ENCODE peak calls at places on chromosomes 3 and 15, in five cellular contexts. One of them, this sample, is unnamed.

GRCh38 chr3:125322166-125322565 is 53.0 kb downstream of the ZNF148 start:
- DNase-seq in OCI-LY7: no peak
- DNase-seq in fibroblast of lung: peak; percentile 96
- DNase-seq in cardiac fibroblast: no peak
- DNase-seq in dorsolateral prefrontal cortex: no peak
- DNase-seq in this sample: peak; percentile 52

GRCh38 chr3:52435246-52436101 is 9.4 kb downstream of the SEMA3G start:
- DNase-seq in OCI-LY7: peak; percentile 57
- DNase-seq in fibroblast of lung: no peak
- DNase-seq in cardiac fibroblast: no peak
- DNase-seq in dorsolateral prefrontal cortex: no peak
- DNase-seq in this sample: no peak

GRCh38 chr3:11954312-11954934 is 49.8 kb upstream of the SYN2 start:
- DNase-seq in OCI-LY7: no peak
- DNase-seq in fibroblast of lung: no peak
- DNase-seq in cardiac fibroblast: no peak
- DNase-seq in dorsolateral prefrontal cortex: no peak
- DNase-seq in this sample: no peak

GRCh38 chr15:77633913-77634265 is 1.2 kb upstream of the LINGO1 start:
- DNase-seq in OCI-LY7: no peak
- DNase-seq in fibroblast of lung: no peak
- DNase-seq in cardiac fibroblast: no peak
- DNase-seq in dorsolateral prefrontal cortex: no peak
- DNase-seq in this sample: no peak

GRCh38 chr15:101483476-101483875 is 6.0 kb downstream of the PCSK6 start:
- DNase-seq in OCI-LY7: no peak
- DNase-seq in fibroblast of lung: no peak
- DNase-seq in cardiac fibroblast: no peak
- DNase-seq in dorsolateral prefrontal cortex: no peak
- DNase-seq in this sample: no peak

GRCh38 chr3:156094391-156094790 is 26.0 kb upstream of the KCNAB1 start:
- DNase-seq in OCI-LY7: no peak
- DNase-seq in fibroblast of lung: no peak
- DNase-seq in cardiac fibroblast: no peak
- DNase-seq in dorsolateral prefrontal cortex: no peak
- DNase-seq in this sample: no peak

GRCh38 chr3:188037116-188037718 is 116.7 kb upstream of the LPP start:
- DNase-seq in OCI-LY7: no peak
- DNase-seq in fibroblast of lung: peak; percentile 51
- DNase-seq in cardiac fibroblast: peak; percentile 65
- DNase-seq in dorsolateral prefrontal cortex: no peak
- DNase-seq in this sample: no peak

GRCh38 chr3:14426305-14426620 is 23.9 kb downstream of the SLC6A6 start:
- DNase-seq in OCI-LY7: no peak
- DNase-seq in fibroblast of lung: no peak
- DNase-seq in cardiac fibroblast: no peak
- DNase-seq in dorsolateral prefrontal cortex: no peak
- DNase-seq in this sample: no peak

GRCh38 chr3:61372723-61373122 is 121.5 kb upstream of the FHIT start:
- DNase-seq in OCI-LY7: no peak
- DNase-seq in fibroblast of lung: no peak
- DNase-seq in cardiac fibroblast: no peak
- DNase-seq in dorsolateral prefrontal cortex: no peak
- DNase-seq in this sample: no peak

GRCh38 chr15:67998599-67999122 is 55.5 kb upstream of the PIAS1 start:
- DNase-seq in OCI-LY7: no peak
- DNase-seq in fibroblast of lung: peak; percentile 37
- DNase-seq in cardiac fibroblast: peak; percentile 68
- DNase-seq in dorsolateral prefrontal cortex: no peak
- DNase-seq in this sample: peak; percentile 34

GRCh38 chr3:31544634-31545033 is 11.9 kb downstream of the STT3B start:
- DNase-seq in OCI-LY7: no peak
- DNase-seq in fibroblast of lung: peak; percentile 42
- DNase-seq in cardiac fibroblast: peak; percentile 55
- DNase-seq in dorsolateral prefrontal cortex: no peak
- DNase-seq in this sample: no peak

GRCh38 chr3:72177075-72178050 is 392.4 kb upstream of the PROK2 start:
- DNase-seq in OCI-LY7: peak; percentile 64
- DNase-seq in fibroblast of lung: peak; percentile 74
- DNase-seq in cardiac fibroblast: peak; percentile 58
- DNase-seq in dorsolateral prefrontal cortex: no peak
- DNase-seq in this sample: no peak

GRCh38 chr3:113895964-113896363 is 51.8 kb upstream of the ZDHHC23 start:
- DNase-seq in OCI-LY7: no peak
- DNase-seq in fibroblast of lung: no peak
- DNase-seq in cardiac fibroblast: no peak
- DNase-seq in dorsolateral prefrontal cortex: no peak
- DNase-seq in this sample: no peak

GRCh38 chr3:57956119-57956832 is 51.9 kb upstream of the FLNB start:
- DNase-seq in OCI-LY7: no peak
- DNase-seq in fibroblast of lung: peak; percentile 80
- DNase-seq in cardiac fibroblast: peak; percentile 96
- DNase-seq in dorsolateral prefrontal cortex: no peak
- DNase-seq in this sample: peak; percentile 74
- H3K4me3 ChIP-seq in OCI-LY7: no peak overlapping the region
- H3K4me3 ChIP-seq in fibroblast of lung: no peak overlapping the region
- H3K4me3 ChIP-seq in cardiac fibroblast: no peak overlapping the region
- H3K4me3 ChIP-seq in dorsolateral prefrontal cortex: no peak overlapping the region
- H3K4me3 ChIP-seq in this sample: no peak overlapping the region

DNA sequence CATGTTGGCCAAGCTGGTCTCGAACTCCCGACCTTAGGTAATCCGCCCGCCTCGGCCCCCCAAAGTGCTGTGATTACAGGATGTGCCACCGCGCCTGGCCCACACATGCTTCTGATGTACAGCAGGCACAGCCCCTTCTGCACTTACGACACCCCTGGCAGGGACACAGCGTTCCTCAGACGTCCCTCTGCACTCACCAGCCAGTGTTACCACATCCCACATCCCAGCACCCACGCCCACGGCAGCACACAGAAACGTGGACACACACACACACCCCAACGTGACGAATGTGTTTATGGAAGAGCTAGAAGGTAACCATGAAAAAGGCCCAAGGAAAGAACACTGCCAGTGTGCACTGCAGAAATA is 576 bp upstream of the RPAP1 start:
- DNase-seq in OCI-LY7: no peak
- DNase-seq in fibroblast of lung: no peak
- DNase-seq in cardiac fibroblast: no peak
- DNase-seq in dorsolateral prefrontal cortex: peak; percentile 74
- DNase-seq in this sample: no peak
- H3K4me3 ChIP-seq in OCI-LY7: peak overlapping the region; percentile 89
- H3K4me3 ChIP-seq in fibroblast of lung: no peak overlapping the region
- H3K4me3 ChIP-seq in cardiac fibroblast: no peak overlapping the region
- H3K4me3 ChIP-seq in dorsolateral prefrontal cortex: peak overlapping the region; percentile 88
- H3K4me3 ChIP-seq in this sample: no peak overlapping the region

DNA sequence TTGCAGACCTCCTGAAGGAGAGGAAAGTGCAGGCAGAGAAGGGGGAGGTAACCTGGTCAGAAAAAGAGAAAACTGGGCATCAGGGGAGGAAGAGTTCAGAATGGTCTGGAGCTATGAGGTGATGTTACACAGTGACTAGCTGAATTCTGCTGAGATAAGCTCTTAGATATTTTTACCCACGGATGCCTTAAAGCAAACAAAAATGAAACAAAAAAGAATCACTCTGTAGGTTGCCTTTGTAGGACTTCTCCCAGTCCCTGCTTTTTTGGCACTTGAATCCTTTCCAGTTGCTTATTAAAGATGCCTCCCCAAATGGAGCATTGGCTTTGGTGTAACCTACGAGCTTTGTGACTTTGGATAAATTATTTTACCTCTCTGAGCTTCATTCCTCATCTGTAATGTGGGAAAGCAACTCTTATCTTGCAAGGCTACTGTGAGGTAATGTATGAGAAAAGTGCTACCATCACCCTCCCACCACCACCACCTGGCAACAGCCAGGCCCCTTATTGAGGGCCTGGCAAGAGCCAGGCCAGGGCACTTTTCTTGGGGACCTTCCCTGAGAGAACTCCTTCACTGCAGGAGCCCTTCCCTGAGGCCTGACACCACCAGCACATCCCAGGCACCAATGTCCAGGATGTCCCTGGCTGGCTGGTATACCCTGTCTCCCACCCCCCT is 2.7 kb downstream of the CCR1 start:
- DNase-seq in OCI-LY7: no peak
- DNase-seq in fibroblast of lung: no peak
- DNase-seq in cardiac fibroblast: no peak
- DNase-seq in dorsolateral prefrontal cortex: no peak
- DNase-seq in this sample: no peak
- H3K4me3 ChIP-seq in OCI-LY7: no peak overlapping the region
- H3K4me3 ChIP-seq in fibroblast of lung: no peak overlapping the region
- H3K4me3 ChIP-seq in cardiac fibroblast: no peak overlapping the region
- H3K4me3 ChIP-seq in dorsolateral prefrontal cortex: peak overlapping the region; percentile 24
- H3K4me3 ChIP-seq in this sample: no peak overlapping the region

GRCh38 chr3:100877286-100877685 is 115.9 kb downstream of the ABI3BP start:
- DNase-seq in OCI-LY7: no peak
- DNase-seq in fibroblast of lung: no peak
- DNase-seq in cardiac fibroblast: no peak
- DNase-seq in dorsolateral prefrontal cortex: no peak
- DNase-seq in this sample: no peak
- H3K4me3 ChIP-seq in OCI-LY7: no peak overlapping the region
- H3K4me3 ChIP-seq in fibroblast of lung: no peak overlapping the region
- H3K4me3 ChIP-seq in cardiac fibroblast: no peak overlapping the region
- H3K4me3 ChIP-seq in dorsolateral prefrontal cortex: no peak overlapping the region
- H3K4me3 ChIP-seq in this sample: no peak overlapping the region

This sample was measured in skeletal muscle cell.